ENCODE peak calls at places on chromosomes 3 and 15, in nine cellular contexts. H is HCEC 1CT; E is cardiac fibroblast; G is T-helper 9 cell; L is germinal center; J is stimulated activated naive CD4-positive, alpha-beta T cell; N is NB4; U is activated T-helper 2 cell treated with anti-CD3 and anti-CD28 coated beads, Interferon-gamma antibody, Interleukin-2, Interleukin-4, amounts not matched to agents 10 μg/mL and 5 μg/mL and 100 μg/mL, durations not matched to agents 14 hours and 24 hours and 36 hours; D is sigmoid colon. F is an unnamed sample.

GRCh38 chr3:122985539-122985938 is 42.0 kb downstream of the SEMA5B start:
- DNase-seq in D (no peak), E (no peak), G (no peak), N (no peak), L (no peak), H (no peak), J (no peak), U (no peak), F (no peak)

GRCh38 chr15:65389226-65389625 is 11.4 kb upstream of the IGDCC3 start:
- DNase-seq in G (no peak), J (no peak), E (no peak), U (no peak), N (no peak), L (no peak), H (no peak), D (no peak), F (no peak)

GRCh38 chr3:106184540-106185457 is 316.0 kb upstream of the CBLB start:
- DNase-seq in U (no peak), J (no peak), L (no peak), D (no peak), E (no peak), H (no peak), N (no peak), G (no peak), F (no peak)

GRCh38 chr15:66080791-66081475 is 172.6 kb downstream of the MEGF11 start:
- DNase-seq in N (no peak), H (peak; percentile 45), E (peak; percentile 58), U (no peak), L (no peak), G (no peak), J (no peak), D (peak; percentile 58), F (no peak)

GRCh38 chr3:29475305-29475825 is 194.5 kb downstream of the RBMS3 start:
- DNase-seq in L (no peak), N (no peak), E (no peak), U (no peak), G (no peak), H (no peak), J (no peak), D (no peak), F (no peak)

GRCh38 chr3:193400304-193400703 is 21.8 kb upstream of the ATP13A5 start:
- DNase-seq in D (no peak), U (no peak), J (no peak), H (no peak), N (no peak), L (no peak), E (no peak), G (no peak), F (no peak)

GRCh38 chr3:189635385-189635784 is 4.2 kb downstream of the TP63 start:
- DNase-seq in L (no peak), U (no peak), N (no peak), E (no peak), G (no peak), H (no peak), J (no peak), D (no peak), F (no peak)

GRCh38 chr15:68425428-68426060 is 6.4 kb downstream of the ITGA11 start:
- DNase-seq in D (no peak), U (no peak), J (no peak), L (no peak), G (no peak), H (no peak), N (no peak), E (no peak), F (no peak)

GRCh38 chr15:38187646-38188313 is 64.9 kb upstream of the SPRED1 start:
- DNase-seq in D (no peak), H (no peak), N (no peak), E (no peak), L (no peak), J (no peak), U (no peak), G (no peak), F (no peak)

GRCh38 chr3:80769683-80770082 is 991.8 kb downstream of the GBE1 start:
- DNase-seq in E (no peak), J (no peak), G (no peak), H (no peak), L (no peak), D (no peak), N (no peak), U (no peak), F (no peak)

GRCh38 chr3:193347507-193348501 is 30.7 kb downstream of the ATP13A5 start:
- DNase-seq in H (no peak), E (no peak), J (no peak), G (no peak), D (no peak), N (no peak), U (no peak), L (no peak), F (no peak)

GRCh38 chr3:52063026-52063723 is 6.8 kb upstream of the DUSP7 start:
- DNase-seq in G (no peak), N (no peak), D (no peak), E (no peak), U (no peak), L (no peak), H (no peak), J (no peak), F (no peak)

GRCh38 chr3:6860911-6861330 is at the start of gene GRM7:
- DNase-seq in L (no peak), J (no peak), N (no peak), H (no peak), E (no peak), U (no peak), G (no peak), D (no peak), F (no peak)

GRCh38 chr15:76168237-76168984 is 108.6 kb downstream of the TMEM266 start:
- DNase-seq in N (no peak), U (no peak), G (no peak), L (no peak), E (no peak), D (no peak), J (no peak), H (no peak), F (no peak)

GRCh38 chr15:72464251-72464650 is 9.9 kb upstream of the ARIH1 start:
- DNase-seq in D (no peak), J (no peak), E (no peak), U (no peak), L (no peak), H (no peak), G (no peak), N (no peak), F (no peak)

GRCh38 chr3:160616721-160617120 is 51.4 kb upstream of the KPNA4 start:
- DNase-seq in E (peak; percentile 26), N (no peak), H (peak; percentile 71), J (no peak), G (no peak), D (no peak), L (no peak), U (no peak), F (no peak)

GRCh38 chr15:78306176-78306774 is 6.9 kb upstream of the SKIC8 start:
- DNase-seq in J (no peak), G (no peak), H (peak; percentile 51), D (no peak), N (no peak), U (no peak), L (no peak), E (peak; percentile 85), F (no peak)

F was measured in central memory CD8-positive, alpha-beta T cell.